ENCODE peak calls at places on chromosomes 6 and 20, in four cellular contexts. One of them, this sample, is unnamed.

GRCh38 chr6:169852504-169853195 is 101.2 kb downstream of the ERMARD start:
- DNase-seq in HepG2: no peak
- DNase-seq in IMR-90: no peak
- DNase-seq in H1: no peak
- DNase-seq in this sample: no peak

GRCh38 chr6:137043710-137044365 is 927 bp downstream of the IL20RA start:
- DNase-seq in HepG2: no peak
- DNase-seq in IMR-90: peak
- DNase-seq in H1: no peak
- DNase-seq in this sample: peak

GRCh38 chr6:166330612-166331011 is 11.7 kb downstream of the SFT2D1 start:
- DNase-seq in HepG2: peak
- DNase-seq in IMR-90: peak
- DNase-seq in H1: peak
- DNase-seq in this sample: no peak

GRCh38 chr6:116461563-116462507 is 660 bp downstream of the CALHM6 start:
- DNase-seq in HepG2: no peak
- DNase-seq in IMR-90: peak
- DNase-seq in H1: peak
- DNase-seq in this sample: peak

GRCh38 chr6:35611235-35611634 is 77.5 kb downstream of the FKBP5 start:
- DNase-seq in HepG2: no peak
- DNase-seq in IMR-90: peak
- DNase-seq in H1: no peak
- DNase-seq in this sample: no peak

GRCh38 chr20:59043698-59044097 is 1.1 kb upstream of the PRELID3B start:
- DNase-seq in HepG2: no peak
- DNase-seq in IMR-90: no peak
- DNase-seq in H1: no peak
- DNase-seq in this sample: no peak

GRCh38 chr20:11838076-11838636 is 79.5 kb upstream of the BTBD3 start:
- DNase-seq in HepG2: no peak
- DNase-seq in IMR-90: no peak
- DNase-seq in H1: no peak
- DNase-seq in this sample: no peak

GRCh38 chr6:155340464-155341129 is 26.3 kb upstream of the TFB1M start:
- DNase-seq in HepG2: peak
- DNase-seq in IMR-90: peak
- DNase-seq in H1: no peak
- DNase-seq in this sample: no peak

GRCh38 chr6:114051031-114051430 is 80.1 kb upstream of the HDAC2 start:
- DNase-seq in HepG2: no peak
- DNase-seq in IMR-90: no peak
- DNase-seq in H1: no peak
- DNase-seq in this sample: no peak

GRCh38 chr6:110549277-110549676 is 72.9 kb upstream of the SLC22A16 start:
- DNase-seq in HepG2: no peak
- DNase-seq in IMR-90: no peak
- DNase-seq in H1: no peak
- DNase-seq in this sample: no peak

GRCh38 chr6:56387621-56388413 is 140.4 kb upstream of the COL21A1 start:
- DNase-seq in HepG2: peak
- DNase-seq in IMR-90: no peak
- DNase-seq in H1: no peak
- DNase-seq in this sample: no peak

GRCh38 chr20:35007413-35007812 is 51.7 kb downstream of the MYH7B start:
- DNase-seq in HepG2: no peak
- DNase-seq in IMR-90: no peak
- DNase-seq in H1: no peak
- DNase-seq in this sample: no peak

GRCh38 chr20:24808616-24809015 is 140.5 kb upstream of the CST7 start:
- DNase-seq in HepG2: no peak
- DNase-seq in IMR-90: no peak
- DNase-seq in H1: no peak
- DNase-seq in this sample: no peak

GRCh38 chr6:80728830-80729229 is 622.4 kb downstream of the BCKDHB start:
- DNase-seq in HepG2: no peak
- DNase-seq in IMR-90: no peak
- DNase-seq in H1: no peak
- DNase-seq in this sample: no peak

GRCh38 chr6:87066449-87067288 is 28.2 kb downstream of the CGA start:
- DNase-seq in HepG2: peak
- DNase-seq in IMR-90: peak
- DNase-seq in H1: no peak
- DNase-seq in this sample: peak

GRCh38 chr6:87714093-87714809 is 12.2 kb upstream of the AKIRIN2 start:
- DNase-seq in HepG2: no peak
- DNase-seq in IMR-90: peak
- DNase-seq in H1: no peak
- DNase-seq in this sample: peak

GRCh38 chr20:8757146-8757545 is 311.7 kb upstream of the PLCB4 start:
- DNase-seq in HepG2: no peak
- DNase-seq in IMR-90: peak
- DNase-seq in H1: no peak
- DNase-seq in this sample: no peak

GRCh38 chr20:54219751-54220426 is 12.0 kb downstream of the PFDN4 start:
- DNase-seq in HepG2: peak
- DNase-seq in IMR-90: peak
- DNase-seq in H1: no peak
- DNase-seq in this sample: peak

GRCh38 chr6:24931296-24931695 is 4.5 kb downstream of the RIPOR2 start:
- DNase-seq in HepG2: no peak
- DNase-seq in IMR-90: peak
- DNase-seq in H1: no peak
- DNase-seq in this sample: peak

GRCh38 chr6:77341058-77341986 is 122.0 kb downstream of the HTR1B start:
- DNase-seq in HepG2: no peak
- DNase-seq in IMR-90: no peak
- DNase-seq in H1: no peak
- DNase-seq in this sample: peak

GRCh38 chr6:16747232-16748027 is 13.8 kb downstream of the ATXN1 start:
- DNase-seq in HepG2: peak
- DNase-seq in IMR-90: peak
- DNase-seq in H1: no peak
- DNase-seq in this sample: no peak

GRCh38 chr20:16761305-16761829 is 13.2 kb downstream of the OTOR start:
- DNase-seq in HepG2: peak
- DNase-seq in IMR-90: peak
- DNase-seq in H1: peak
- DNase-seq in this sample: peak

GRCh38 chr20:33203444-33203843 is 13.7 kb upstream of the BPIFA3 start:
- DNase-seq in HepG2: no peak
- DNase-seq in IMR-90: no peak
- DNase-seq in H1: no peak
- DNase-seq in this sample: no peak

GRCh38 chr6:1379026-1379809 is 10.2 kb upstream of the FOXF2 start:
- DNase-seq in HepG2: no peak
- DNase-seq in IMR-90: no peak
- DNase-seq in H1: no peak
- DNase-seq in this sample: no peak

GRCh38 chr6:44353336-44353735 is 10.9 kb downstream of the SPATS1 start:
- DNase-seq in HepG2: no peak
- DNase-seq in IMR-90: no peak
- DNase-seq in H1: no peak
- DNase-seq in this sample: no peak

GRCh38 chr6:99933129-99933528 is 60.9 kb downstream of the MCHR2 start:
- DNase-seq in HepG2: no peak
- DNase-seq in IMR-90: peak
- DNase-seq in H1: no peak
- DNase-seq in this sample: no peak

GRCh38 chr20:32888636-32889035 is 29.9 kb downstream of the EFCAB8 start:
- DNase-seq in HepG2: no peak
- DNase-seq in IMR-90: no peak
- DNase-seq in H1: no peak
- DNase-seq in this sample: no peak

GRCh38 chr6:5766260-5766659 is 240.5 kb downstream of the NRN1 start:
- DNase-seq in HepG2: no peak
- DNase-seq in IMR-90: no peak
- DNase-seq in H1: no peak
- DNase-seq in this sample: no peak

GRCh38 chr20:25037288-25038102 is 20.4 kb downstream of the ACSS1 start:
- DNase-seq in HepG2: no peak
- DNase-seq in IMR-90: no peak
- DNase-seq in H1: no peak
- DNase-seq in this sample: no peak

GRCh38 chr20:46002008-46002407 is 6.7 kb upstream of the MMP9 start:
- DNase-seq in HepG2: no peak
- DNase-seq in IMR-90: no peak
- DNase-seq in H1: no peak
- DNase-seq in this sample: no peak

GRCh38 chr6:46985943-46986342 is 56.2 kb downstream of the ADGRF1 start:
- DNase-seq in HepG2: no peak
- DNase-seq in IMR-90: no peak
- DNase-seq in H1: no peak
- DNase-seq in this sample: peak

GRCh38 chr20:13778827-13779226 is 5.9 kb downstream of the ESF1 start:
- DNase-seq in HepG2: no peak
- DNase-seq in IMR-90: no peak
- DNase-seq in H1: no peak
- DNase-seq in this sample: no peak

GRCh38 chr6:111087106-111087835 is at the start of gene SLC16A10:
- DNase-seq in HepG2: peak
- DNase-seq in IMR-90: no peak
- DNase-seq in H1: peak
- DNase-seq in this sample: peak

GRCh38 chr6:2763345-2763841 is 1.8 kb upstream of the WRNIP1 start:
- DNase-seq in HepG2: no peak
- DNase-seq in IMR-90: no peak
- DNase-seq in H1: no peak
- DNase-seq in this sample: no peak

GRCh38 chr6:32317532-32317931 is 54.2 kb downstream of the TSBP1 start:
- DNase-seq in HepG2: no peak
- DNase-seq in IMR-90: no peak
- DNase-seq in H1: no peak
- DNase-seq in this sample: no peak
- H2AFZ ChIP-seq in HepG2: no peak
- H2AFZ ChIP-seq in IMR-90: no peak
- H2AFZ ChIP-seq in H1: no peak
- H2AFZ ChIP-seq in this sample: no peak

DNA sequence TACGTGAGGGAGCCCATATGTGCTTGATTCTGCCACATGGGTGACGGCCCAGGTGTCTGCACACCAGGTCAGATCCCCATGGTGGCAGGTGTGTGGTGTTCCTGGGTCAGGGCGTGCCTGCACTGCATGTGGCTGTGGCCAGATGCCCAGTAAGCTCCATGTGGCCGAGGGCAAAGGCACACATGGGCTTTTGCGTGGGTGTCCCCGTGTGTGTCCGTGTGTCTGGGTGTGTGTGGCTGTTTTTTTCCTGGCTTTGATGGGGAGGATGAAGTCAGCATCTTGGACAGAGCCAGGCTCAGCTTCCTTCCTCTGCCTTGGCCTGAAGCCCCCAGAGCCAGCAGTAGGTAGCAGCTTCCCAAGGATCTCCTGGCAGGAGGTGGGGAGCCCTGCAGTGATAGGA is 1.5 kb upstream of the TNXB start:
- DNase-seq in HepG2: no peak
- DNase-seq in IMR-90: no peak
- DNase-seq in H1: no peak
- DNase-seq in this sample: no peak
- TF ChIP-seq POLR2A in HepG2: no peak
- TF ChIP-seq POLR2A in IMR-90: no peak
- TF ChIP-seq POLR2A in H1: no peak
- TF ChIP-seq POLR2A in this sample: no peak

DNA sequence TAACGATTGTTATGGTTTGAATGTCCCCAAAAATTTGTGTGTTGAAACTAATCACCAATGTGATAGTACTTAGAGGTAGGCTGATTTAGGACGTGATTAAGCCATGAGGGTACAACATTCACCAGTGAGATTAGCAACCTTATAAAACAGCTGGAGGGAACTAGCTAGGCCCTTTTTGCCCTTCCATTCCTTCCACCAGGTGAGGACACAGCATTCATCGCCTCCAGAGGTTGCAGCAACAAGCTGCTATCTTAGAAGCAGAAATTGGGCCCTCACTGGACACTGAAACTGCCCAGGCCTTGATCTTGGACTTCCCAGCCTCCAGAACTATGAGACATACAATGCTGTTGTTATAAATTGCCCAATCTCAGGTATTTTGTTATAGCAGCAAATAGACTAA is 340.7 kb upstream of the JARID2 start:
- DNase-seq in HepG2: no peak
- DNase-seq in IMR-90: no peak
- DNase-seq in H1: no peak
- DNase-seq in this sample: no peak
- H2AFZ ChIP-seq in HepG2: no peak
- H2AFZ ChIP-seq in IMR-90: no peak
- H2AFZ ChIP-seq in H1: no peak
- H2AFZ ChIP-seq in this sample: no peak

GRCh38 chr6:161264181-161264580 is 9.7 kb downstream of the AGPAT4 start:
- DNase-seq in HepG2: no peak
- DNase-seq in IMR-90: no peak
- DNase-seq in H1: no peak
- DNase-seq in this sample: no peak
- TF ChIP-seq POLR2A in HepG2: no peak
- TF ChIP-seq POLR2A in IMR-90: no peak
- TF ChIP-seq POLR2A in H1: no peak
- TF ChIP-seq POLR2A in this sample: no peak

DNA sequence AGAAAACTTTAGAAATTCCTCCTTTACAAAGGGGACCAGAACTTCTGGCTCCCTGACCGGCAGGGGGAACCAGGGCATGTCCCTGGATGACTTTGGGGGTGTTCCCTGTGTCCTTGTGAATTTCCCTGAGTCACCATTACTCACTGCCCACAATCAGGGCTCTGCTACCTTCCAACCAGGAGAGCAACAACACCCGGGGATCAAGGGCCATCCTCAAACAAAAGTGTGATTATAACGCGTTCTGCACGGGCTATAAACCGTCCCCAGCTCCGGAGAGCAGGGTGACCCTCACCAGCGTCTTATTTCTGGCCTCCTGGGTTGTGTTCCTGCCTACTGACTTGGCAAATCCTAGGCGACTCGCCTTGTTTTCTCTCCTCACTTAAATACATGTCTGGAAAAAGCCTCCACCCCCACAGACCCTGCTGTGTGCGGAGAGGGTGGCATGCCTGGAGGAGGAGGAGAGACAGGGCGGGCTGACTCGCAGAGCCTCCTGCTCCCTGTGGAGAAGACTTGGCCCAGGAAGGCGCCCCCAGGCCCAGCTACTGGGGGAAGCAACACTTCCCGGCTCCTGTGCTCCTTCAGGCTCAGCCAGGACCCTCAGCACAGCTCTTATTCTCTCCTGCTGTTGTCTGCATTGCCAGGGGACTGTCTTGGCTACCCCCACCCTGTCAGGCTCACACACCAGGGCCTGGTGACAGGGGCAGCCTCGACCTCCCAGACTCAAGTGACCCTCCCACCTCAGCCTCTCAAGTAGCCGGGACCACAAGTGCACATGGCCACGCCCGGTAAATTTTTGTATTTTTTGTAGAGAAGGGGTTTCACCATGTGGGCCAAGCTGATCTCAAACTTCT is 54.1 kb downstream of the FGD2 start:
- DNase-seq in HepG2: peak
- DNase-seq in IMR-90: peak
- DNase-seq in H1: no peak
- DNase-seq in this sample: peak
- H2AFZ ChIP-seq in HepG2: no peak
- H2AFZ ChIP-seq in IMR-90: peak
- H2AFZ ChIP-seq in H1: peak
- H2AFZ ChIP-seq in this sample: peak

GRCh38 chr6:158259845-158260244 is 52.4 kb upstream of the TULP4 start:
- DNase-seq in HepG2: no peak
- DNase-seq in IMR-90: no peak
- DNase-seq in H1: no peak
- DNase-seq in this sample: no peak
- TF ChIP-seq POLR2A in HepG2: no peak
- TF ChIP-seq POLR2A in IMR-90: no peak
- TF ChIP-seq POLR2A in H1: no peak
- TF ChIP-seq POLR2A in this sample: no peak

This sample was measured in endothelial cell of umbilical vein.